ENCODE peak calls at places on chromosomes 2 and 18, in six cellular contexts. E, M, Y, A, B and V are unnamed samples.

GRCh38 chr2:61255580-61256437 is 93.8 kb downstream of the C2orf74 start:
- DNase-seq in A (no peak), E (no peak), Y (peak), M (no peak), B (no peak), V (no peak)

GRCh38 chr2:54497738-54498680 is 41.9 kb downstream of the SPTBN1 start:
- DNase-seq in E (peak), M (no peak), A (no peak), Y (peak), B (no peak), V (no peak)

GRCh38 chr2:205133544-205133943 is 548.8 kb upstream of the NRP2 start:
- DNase-seq in A (no peak), E (no peak), M (no peak), Y (no peak), B (no peak), V (no peak)

GRCh38 chr2:37652199-37652640 is 19.2 kb downstream of the CDC42EP3 start:
- DNase-seq in M (no peak), A (no peak), B (no peak), E (no peak), Y (no peak), V (no peak)

GRCh38 chr2:218982312-218983262 is 2.4 kb downstream of the FEV start:
- DNase-seq in Y (no peak), E (no peak), A (no peak), B (no peak), M (peak), V (peak)

GRCh38 chr18:13260114-13260926 is 41.8 kb downstream of the LDLRAD4 start:
- DNase-seq in M (no peak), A (no peak), E (no peak), Y (no peak), B (no peak), V (no peak)

GRCh38 chr2:65371094-65371474 is 61.3 kb downstream of the SPRED2 start:
- DNase-seq in M (no peak), B (no peak), Y (no peak), E (no peak), A (no peak), V (no peak)

GRCh38 chr18:31643003-31643402 is 41.4 kb downstream of the B4GALT6 start:
- DNase-seq in Y (no peak), A (no peak), E (no peak), B (no peak), M (no peak), V (no peak)

GRCh38 chr2:10531874-10532273 is 83.7 kb upstream of the ODC1 start:
- DNase-seq in A (no peak), M (no peak), B (no peak), Y (no peak), E (no peak), V (no peak)

GRCh38 chr2:69565431-69565839 is 78.1 kb downstream of the AAK1 start:
- DNase-seq in E (peak), B (peak), A (peak), M (peak), Y (peak), V (peak)

GRCh38 chr2:189337648-189338047 is 103.6 kb upstream of the WDR75 start:
- DNase-seq in Y (no peak), M (no peak), A (no peak), B (no peak), E (no peak), V (no peak)
- TF ChIP-seq TAF1 in Y (no peak), M (no peak), A (no peak), B (no peak), E (no peak), V (no peak)

GRCh38 chr2:43372386-43373081 is 146.1 kb upstream of the ZFP36L2 start:
- DNase-seq in Y (peak), A (no peak), E (no peak), B (no peak), M (no peak), V (no peak)
- TF ChIP-seq POLR2A in Y (no peak), A (no peak), E (no peak), B (no peak), M (no peak), V (no peak)

GRCh38 chr18:43893001-43893637 is 615.8 kb upstream of the SYT4 start:
- DNase-seq in M (no peak), Y (no peak), E (no peak), A (no peak), B (no peak), V (no peak)
- TF ChIP-seq POLR2AphosphoS5 in M (no peak), Y (no peak), E (no peak), A (no peak), B (no peak), V (no peak)

DNA sequence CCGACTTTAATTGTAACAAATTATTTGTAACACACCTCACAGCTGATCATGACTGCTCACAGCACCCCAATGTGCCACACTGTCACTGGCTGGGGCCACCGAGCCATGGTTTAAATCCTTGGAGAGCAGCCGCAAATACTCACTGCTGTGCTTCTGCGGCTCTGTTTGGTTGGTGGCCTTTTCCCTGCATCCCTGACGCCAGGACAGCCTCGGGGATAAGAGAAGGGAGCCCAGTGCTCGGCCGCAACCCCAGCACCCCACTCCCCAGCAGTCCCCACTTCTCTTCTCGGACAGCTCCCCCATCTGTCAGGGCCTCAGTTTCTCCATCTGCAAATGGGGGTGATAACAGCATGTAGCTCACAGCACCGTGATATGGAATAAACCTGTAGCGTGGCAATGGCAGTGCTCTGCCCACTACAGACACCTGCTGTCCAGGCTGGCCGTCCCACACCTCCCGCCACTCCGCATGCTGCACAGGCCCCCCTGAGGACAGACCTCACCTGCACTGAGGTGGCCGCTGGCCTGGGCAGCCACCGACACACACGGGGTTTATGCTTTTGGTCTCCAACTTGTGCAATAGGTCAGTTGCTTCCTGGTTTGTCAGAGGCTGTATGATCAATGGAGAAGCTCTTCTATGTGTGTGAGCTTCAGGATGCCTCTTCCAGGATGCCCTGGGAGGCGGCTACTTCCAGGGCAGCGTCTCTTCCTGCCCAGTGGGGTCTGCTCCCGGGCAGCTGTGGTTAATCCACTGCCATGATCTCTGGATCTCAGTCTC is 87.1 kb downstream of the NDUFA10 start:
- DNase-seq in A (no peak), B (no peak), Y (no peak), E (no peak), M (no peak), V (no peak)
- TF ChIP-seq TAF1 in A (no peak), B (no peak), Y (no peak), E (no peak), M (no peak), V (no peak)

DNA sequence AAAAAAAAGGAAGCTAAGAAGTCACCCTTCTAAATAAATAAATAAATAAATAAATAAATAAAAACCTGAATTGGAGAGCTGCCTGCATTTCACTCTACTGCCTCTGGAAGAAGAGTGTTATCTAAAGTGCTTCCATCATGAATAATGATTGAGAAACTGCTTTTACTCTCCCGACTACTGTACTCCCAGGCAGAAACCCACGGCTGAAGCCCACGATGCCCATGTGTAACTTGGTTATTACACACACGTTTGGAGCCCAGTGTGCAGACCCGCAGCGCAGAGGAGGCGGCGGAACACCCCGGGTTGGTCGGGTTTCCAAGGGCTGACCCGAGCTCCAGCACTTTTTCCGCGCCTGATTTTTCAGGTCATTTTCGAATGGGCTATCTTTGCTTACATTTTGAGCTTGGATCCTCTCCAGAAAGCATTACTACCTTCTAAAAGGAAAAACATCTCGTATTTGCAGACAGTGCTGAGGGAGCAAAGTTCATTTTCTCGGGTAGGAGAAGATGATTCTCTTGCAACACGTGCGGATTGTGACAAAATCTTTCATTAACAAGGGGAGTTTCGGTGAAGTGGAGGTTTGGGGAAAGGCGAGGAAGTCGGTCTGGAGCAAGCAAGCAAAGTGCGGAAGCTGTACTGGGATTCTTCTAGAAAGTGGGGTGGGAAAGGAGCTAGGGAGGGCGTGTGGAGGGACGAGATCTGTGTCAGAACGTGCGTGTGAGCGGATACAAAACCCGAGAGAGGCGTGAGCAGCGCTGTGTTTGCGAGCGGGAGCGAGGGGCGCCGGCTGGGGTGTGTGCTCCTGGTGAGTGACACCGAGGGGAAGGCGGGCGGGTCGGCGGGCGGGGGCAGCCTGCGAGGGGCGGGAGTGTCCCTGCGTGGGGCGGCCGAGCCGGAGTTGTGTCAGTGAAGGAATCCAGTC is at the start of gene SPATS2L:
- DNase-seq in Y (peak), A (no peak), B (no peak), M (peak), E (no peak), V (peak)
- TF ChIP-seq POLR2A in Y (peak), A (peak), B (peak), M (no peak), E (peak), V (no peak)

GRCh38 chr2:224884188-224884587 is 158.1 kb downstream of the DOCK10 start:
- DNase-seq in Y (no peak), M (no peak), A (no peak), B (no peak), E (no peak), V (no peak)
- TF ChIP-seq POLR2AphosphoS5 in Y (no peak), M (no peak), A (no peak), B (no peak), E (no peak), V (no peak)

DNA sequence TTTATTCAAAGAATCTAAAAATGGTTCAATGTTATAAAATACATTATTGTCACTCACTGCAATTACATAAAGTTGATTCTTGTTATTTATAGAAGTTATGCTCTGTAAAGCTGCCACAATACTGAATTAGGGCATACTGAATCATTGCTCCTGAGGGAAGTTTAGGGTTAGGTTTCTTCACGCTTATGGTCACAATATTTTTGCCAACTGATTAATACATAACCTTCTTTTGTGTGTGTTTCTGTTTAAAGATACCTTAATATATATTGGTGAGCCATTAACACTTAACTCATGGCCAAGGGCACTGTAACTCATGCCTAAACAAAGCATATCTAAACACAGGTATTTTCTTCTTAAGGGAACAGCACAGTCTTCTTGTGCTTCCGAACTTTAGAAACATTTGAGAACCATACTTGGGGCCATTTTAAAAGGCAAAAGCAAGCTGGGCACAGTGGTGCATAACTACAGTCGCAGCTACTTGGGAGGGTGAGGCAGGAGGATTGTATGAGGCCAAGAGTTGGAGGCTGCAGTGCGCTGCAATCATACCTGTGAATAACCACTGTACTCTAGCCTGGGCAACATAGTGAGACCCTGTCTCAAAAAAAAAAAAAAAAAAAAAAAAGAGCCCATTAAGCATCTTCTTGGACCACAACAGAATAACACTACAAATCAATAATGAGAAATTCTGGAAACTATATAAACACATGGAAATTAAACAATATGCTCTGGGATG is 15.6 kb downstream of the DARS1 start:
- DNase-seq in E (no peak), Y (no peak), M (no peak), A (no peak), B (no peak), V (no peak)
- TF ChIP-seq TAF1 in E (no peak), Y (no peak), M (no peak), A (no peak), B (no peak), V (no peak)

GRCh38 chr2:23926289-23926749 is 604 bp downstream of the ATAD2B start:
- DNase-seq in A (no peak), B (no peak), Y (no peak), E (no peak), M (no peak), V (peak)

GRCh38 chr2:23924589-23925359 is 2.1 kb downstream of the ATAD2B start:
- DNase-seq in Y (no peak), M (no peak), A (no peak), E (no peak), B (no peak), V (no peak)

GRCh38 chr2:23925702-23926288 is 1.1 kb downstream of the ATAD2B start:
- DNase-seq in M (peak), A (no peak), E (no peak), B (peak), Y (peak), V (peak)

DNA sequence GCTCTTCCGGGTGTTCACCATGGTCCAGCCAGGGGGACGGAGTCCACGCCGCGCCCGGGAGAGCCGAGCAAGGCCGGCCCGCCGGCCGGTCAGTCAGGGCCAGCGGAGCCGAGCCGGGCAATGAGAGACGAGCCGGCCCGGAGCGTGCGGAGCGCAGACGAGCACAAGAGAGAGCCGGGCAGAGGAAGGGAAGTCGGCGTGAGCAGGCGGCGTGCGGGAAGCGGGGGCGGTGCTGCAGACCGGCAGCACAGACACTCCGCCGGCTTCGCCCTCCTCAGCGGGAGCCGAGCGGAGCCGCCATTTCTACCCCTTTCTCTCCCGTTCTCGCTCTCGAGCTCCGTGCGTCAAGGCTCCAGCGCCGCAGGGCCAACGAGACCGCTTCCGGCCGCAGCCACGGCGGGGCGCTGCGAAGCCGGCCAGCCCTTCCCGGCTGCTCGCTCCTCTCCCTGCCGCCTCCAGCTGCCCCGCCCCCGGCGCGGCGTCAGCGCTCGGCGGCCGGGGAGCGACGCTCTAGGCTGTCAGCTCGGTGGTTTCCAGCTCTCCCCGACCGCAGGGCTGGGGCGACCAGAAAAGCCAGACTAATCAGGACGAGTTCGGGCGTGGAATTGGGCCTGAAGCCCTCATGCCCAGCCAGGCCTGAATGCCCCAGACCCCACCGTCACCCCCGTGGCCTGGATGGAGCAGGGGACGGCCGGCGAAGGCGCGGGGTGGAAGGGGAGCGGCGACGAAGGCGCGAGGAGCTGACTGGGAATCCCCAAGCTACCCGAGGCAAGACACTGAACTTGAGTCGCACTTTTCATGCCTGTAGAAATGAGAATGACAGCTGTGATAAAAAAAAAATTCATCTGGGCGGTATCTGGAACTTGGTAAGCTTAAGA is at the start of gene ATAD2B:
- DNase-seq in M (peak), A (peak), E (peak), Y (peak), B (peak), V (peak)
- TF ChIP-seq POLR2A in M (peak), A (peak), E (peak), Y (peak), B (peak), V (peak)